ENCODE peak calls at places on chromosomes 16 and 17, in six cellular contexts. Z is OCI-LY7, A is RWPE1, Y is AG04450, N is GM23338, J is epithelial cell of esophagus. L is an unnamed sample.

GRCh38 chr17:8300226-8300625 is 5.0 kb upstream of the SLC25A35 start:
- DNase-seq in Z (no peak), A (no peak), J (no peak), Y (no peak), N (no peak), L (no peak)

GRCh38 chr16:80084614-80085013 is 456.2 kb upstream of the DYNLRB2 start:
- DNase-seq in A (peak), N (peak), Z (no peak), Y (no peak), J (peak), L (no peak)

GRCh38 chr16:50165473-50165872 is 12.4 kb downstream of the TENT4B start:
- DNase-seq in A (no peak), Z (no peak), Y (no peak), J (no peak), N (no peak), L (no peak)

GRCh38 chr17:39701012-39701783 is 1.3 kb downstream of the ERBB2 start:
- DNase-seq in A (peak), Z (no peak), Y (no peak), N (peak), J (no peak), L (no peak)

GRCh38 chr17:21524211-21524591 is 148.0 kb downstream of the KCNJ12 start:
- DNase-seq in N (no peak), J (no peak), Z (no peak), Y (peak), A (no peak), L (no peak)

GRCh38 chr17:21674242-21674731 is 18.0 kb upstream of the KCNJ18 start:
- DNase-seq in A (no peak), J (no peak), N (no peak), Z (no peak), Y (no peak), L (no peak)

GRCh38 chr17:63529711-63530556 is 6.8 kb downstream of the KCNH6 start:
- DNase-seq in A (no peak), Z (no peak), Y (no peak), N (no peak), J (no peak), L (no peak)

GRCh38 chr17:75266315-75267145 is 4.5 kb downstream of the MIF4GD start:
- DNase-seq in Y (no peak), A (no peak), N (no peak), J (no peak), Z (no peak), L (no peak)

GRCh38 chr17:38881600-38882191 is 11.8 kb downstream of the LASP1 start:
- DNase-seq in J (no peak), N (no peak), Y (no peak), A (no peak), Z (peak), L (no peak)

GRCh38 chr16:8832383-8833100 is 34.9 kb downstream of the PMM2 start:
- DNase-seq in J (no peak), Y (no peak), A (no peak), N (peak), Z (no peak), L (no peak)

GRCh38 chr17:19753049-19753444 is 4.9 kb upstream of the ALDH3A1 start:
- DNase-seq in A (peak), N (no peak), Y (no peak), Z (no peak), J (peak), L (peak)

GRCh38 chr16:24999088-24999670 is 16.0 kb downstream of the ARHGAP17 start:
- DNase-seq in Y (no peak), A (no peak), Z (no peak), N (no peak), J (no peak), L (no peak)

GRCh38 chr17:58913552-58913951 is 157.9 kb downstream of the PPM1E start:
- DNase-seq in N (no peak), Z (no peak), A (no peak), Y (no peak), J (peak), L (no peak)

GRCh38 chr17:44197980-44198720 is 1.5 kb downstream of the ATXN7L3 start:
- DNase-seq in Z (peak), Y (no peak), J (peak), N (peak), A (peak), L (no peak)

DNA sequence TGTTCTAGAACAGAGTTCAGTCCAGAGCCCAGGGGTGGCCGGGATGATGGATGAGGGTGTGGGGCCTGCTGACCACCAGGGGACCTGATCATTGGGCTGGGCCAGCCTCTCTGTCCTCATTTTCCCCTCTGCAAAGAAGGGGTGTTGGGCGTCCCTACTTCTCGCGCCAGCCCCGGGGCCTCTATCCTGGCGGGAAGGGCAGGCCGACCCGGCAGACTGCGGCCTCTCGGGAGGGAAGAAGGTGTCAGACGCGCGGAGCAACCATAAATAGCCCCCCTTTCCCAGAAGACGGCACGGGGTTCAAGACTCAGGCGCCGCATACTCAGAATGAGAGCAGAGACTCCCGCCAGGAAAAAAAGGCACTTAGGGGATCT is 1.9 kb upstream of the CACNA1G start:
- DNase-seq in A (no peak), J (no peak), Z (no peak), Y (no peak), N (no peak), L (no peak)
- TF ChIP-seq CTCF in A (no peak), J (no peak), Z (no peak), Y (no peak), N (peak), L (no peak)

DNA sequence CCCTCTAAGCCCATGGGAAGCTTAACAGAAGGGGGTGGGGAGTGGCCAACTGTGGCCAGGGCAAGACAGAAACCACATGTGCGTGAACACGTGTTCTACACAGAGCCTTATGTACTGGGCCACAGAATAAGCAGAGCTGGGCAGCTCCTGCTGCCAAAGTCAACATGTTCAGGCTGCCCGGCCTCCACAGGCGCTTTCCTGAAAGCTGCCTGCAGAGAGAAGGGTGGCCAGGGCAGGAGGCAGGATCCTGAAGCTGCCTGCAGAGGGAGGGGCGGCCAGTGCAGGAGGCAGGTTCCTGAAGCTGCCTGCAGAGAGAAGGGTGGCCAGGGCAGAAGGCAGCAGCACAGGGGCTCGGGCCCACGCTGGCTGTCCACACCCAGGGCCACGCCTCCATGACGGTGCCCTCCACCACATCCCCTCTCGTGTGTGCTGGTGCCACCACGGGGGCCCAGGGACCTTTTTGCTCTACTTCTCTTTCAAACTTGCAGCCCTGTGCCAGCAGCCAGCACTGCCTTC is 79.5 kb downstream of the ANKRD11 start:
- DNase-seq in N (no peak), Y (peak), J (peak), A (peak), Z (no peak), L (peak)
- TF ChIP-seq CTCF in N (no peak), Y (peak), J (peak), A (no peak), Z (no peak), L (no peak)

GRCh38 chr17:80503921-80504320 is 27.5 kb upstream of the NPTX1 start:
- DNase-seq in J (no peak), Y (no peak), Z (no peak), N (no peak), A (no peak), L (no peak)
- TF ChIP-seq CTCF in J (no peak), Y (no peak), Z (no peak), N (no peak), A (no peak), L (no peak)

GRCh38 chr17:32265192-32265895 is at the start of gene RHBDL3:
- DNase-seq in A (no peak), Y (no peak), N (peak), J (no peak), Z (no peak), L (no peak)

GRCh38 chr17:32264823-32265191 is 825 bp upstream of the RHBDL3 start:
- DNase-seq in Y (no peak), J (no peak), N (no peak), Z (no peak), A (no peak), L (no peak)

GRCh38 chr17:32261937-32262510 is 3.6 kb upstream of the RHBDL3 start:
- DNase-seq in Z (no peak), J (no peak), Y (no peak), A (no peak), N (no peak), L (no peak)

GRCh38 chr17:32265896-32266388 is 310 bp downstream of the RHBDL3 start:
- DNase-seq in Z (no peak), N (peak), J (no peak), A (no peak), Y (no peak), L (no peak)

GRCh38 chr17:32264140-32264799 is 1.4 kb upstream of the RHBDL3 start:
- DNase-seq in Y (no peak), N (peak), J (no peak), Z (no peak), A (no peak), L (no peak)
- TF ChIP-seq CTCF in Y (peak), N (peak), J (no peak), Z (no peak), A (no peak), L (peak)